ENCODE peak calls at places on chromosomes 11 and 22, in four cellular contexts. A is CD4-positive, alpha-beta memory T cell; P is testis; L is pancreas. C is an unnamed sample. For H3K36me3, the result is how much of the 10 kb centered on the place peaks cover.

GRCh38 chr11:35650467-35650866 is 12.1 kb upstream of the TRIM44 start:
- DNase-seq in A (no peak), P (no peak), L (no peak), C (no peak)

GRCh38 chr11:86116996-86117705 is 48.3 kb upstream of the PICALM start:
- DNase-seq in A (no peak), P (no peak), L (no peak), C (no peak)

GRCh38 chr22:49547751-49548239 is 279.9 kb downstream of the BRD1 start:
- DNase-seq in A (no peak), P (no peak), L (no peak), C (no peak)

GRCh38 chr22:48098936-48099245 is 1336.4 kb downstream of the TBC1D22A start:
- DNase-seq in A (no peak), P (no peak), L (no peak), C (no peak)

GRCh38 chr11:45607995-45608394 is 57.4 kb downstream of the CHST1 start:
- DNase-seq in A (no peak), P (no peak), L (no peak), C (no peak)

GRCh38 chr11:3189193-3189843 is 24.2 kb upstream of the OSBPL5 start:
- DNase-seq in A (no peak), P (no peak), L (no peak), C (peak)

GRCh38 chr22:28629420-28630184 is 50.0 kb downstream of the TTC28 start:
- DNase-seq in A (no peak), P (no peak), L (no peak), C (peak)

GRCh38 chr22:49368221-49368975 is 459.3 kb downstream of the BRD1 start:
- DNase-seq in A (no peak), P (no peak), L (no peak), C (no peak)

GRCh38 chr11:6968816-6969215 is 42.6 kb downstream of the ZNF215 start:
- DNase-seq in A (no peak), P (no peak), L (no peak), C (peak)

GRCh38 chr11:5631969-5632635 is 7.3 kb downstream of the TRIM34 start:
- DNase-seq in A (no peak), P (no peak), L (no peak), C (peak)

GRCh38 chr11:118618991-118619375 is 11.6 kb downstream of the PHLDB1 start:
- DNase-seq in A (no peak), P (peak), L (no peak), C (no peak)

GRCh38 chr11:122100222-122101080 is 15.6 kb downstream of the BLID start:
- DNase-seq in A (no peak), P (peak), L (peak), C (peak)

GRCh38 chr11:75334402-75334891 is 17.0 kb downstream of the ARRB1 start:
- DNase-seq in A (no peak), P (no peak), L (no peak), C (no peak)

GRCh38 chr11:119974051-119974450 is 163.9 kb downstream of the TRIM29 start:
- DNase-seq in A (no peak), P (no peak), L (no peak), C (no peak)

GRCh38 chr22:47629791-47630655 is 867.6 kb downstream of the TBC1D22A start:
- DNase-seq in A (no peak), P (no peak), L (no peak), C (no peak)

GRCh38 chr11:115678942-115679341 is 174.7 kb upstream of the CADM1 start:
- DNase-seq in A (no peak), P (no peak), L (no peak), C (peak)

GRCh38 chr11:127485541-127485940 is 485.0 kb upstream of the KIRREL3 start:
- DNase-seq in A (no peak), P (no peak), L (no peak), C (no peak)

GRCh38 chr11:100925935-100926334 is 203.7 kb downstream of the PGR start:
- DNase-seq in A (no peak), P (no peak), L (no peak), C (no peak)

GRCh38 chr11:111922803-111923202 is 4.1 kb downstream of the C11orf52 start:
- DNase-seq in A (no peak), P (peak), L (peak), C (no peak)

GRCh38 chr11:12930850-12931249 is 78.3 kb upstream of the RASSF10 start:
- DNase-seq in A (no peak), P (no peak), L (no peak), C (no peak)

GRCh38 chr11:78166832-78167469 is 21.5 kb downstream of the KCTD21 start:
- DNase-seq in A (no peak), P (no peak), L (no peak), C (peak)

GRCh38 chr22:17896552-17896951 is 122.3 kb upstream of the BID start:
- DNase-seq in A (no peak), P (peak), L (peak), C (peak)

GRCh38 chr11:120832609-120833221 is 191.2 kb upstream of the TBCEL start:
- DNase-seq in A (no peak), P (no peak), L (no peak), C (no peak)

GRCh38 chr11:70612459-70613141 is 214.3 kb downstream of the CTTN start:
- DNase-seq in A (no peak), P (no peak), L (no peak), C (no peak)

GRCh38 chr22:21105294-21105693 is 59.5 kb downstream of the LRRC74B start:
- DNase-seq in A (no peak), P (no peak), L (no peak), C (no peak)

GRCh38 chr11:44889266-44889665 is 61.4 kb downstream of the TP53I11 start:
- DNase-seq in A (no peak), P (no peak), L (no peak), C (no peak)

GRCh38 chr11:115961168-115962003 is 457.2 kb upstream of the CADM1 start:
- DNase-seq in A (no peak), P (peak), L (no peak), C (peak)

GRCh38 chr22:48581821-48582469 is 1245.7 kb downstream of the BRD1 start:
- DNase-seq in A (no peak), P (no peak), L (no peak), C (no peak)

GRCh38 chr11:78381867-78382266 is 35.8 kb downstream of the GAB2 start:
- DNase-seq in A (no peak), P (no peak), L (no peak), C (no peak)

GRCh38 chr11:134995746-134996145 is 583.7 kb upstream of the B3GAT1 start:
- DNase-seq in A (no peak), P (no peak), L (no peak), C (no peak)

GRCh38 chr11:66100272-66101037 is 30.4 kb downstream of the PACS1 start:
- DNase-seq in A (peak), P (peak), L (peak), C (no peak)

GRCh38 chr11:120389693-120390584 is 53.7 kb downstream of the ARHGEF12 start:
- DNase-seq in A (no peak), P (no peak), L (no peak), C (no peak)

GRCh38 chr11:113677648-113678047 is 28.5 kb downstream of the TMPRSS5 start:
- DNase-seq in A (no peak), P (no peak), L (no peak), C (no peak)

GRCh38 chr11:111426615-111427014 is 47.5 kb upstream of the POU2AF1 start:
- DNase-seq in A (no peak), P (no peak), L (no peak), C (no peak)

GRCh38 chr11:13105237-13105844 is 96.2 kb downstream of the RASSF10 start:
- DNase-seq in A (no peak), P (no peak), L (no peak), C (no peak)

GRCh38 chr11:111605681-111606080 is 3.4 kb downstream of the SIK2 start:
- DNase-seq in A (no peak), P (no peak), L (no peak), C (no peak)

DNA sequence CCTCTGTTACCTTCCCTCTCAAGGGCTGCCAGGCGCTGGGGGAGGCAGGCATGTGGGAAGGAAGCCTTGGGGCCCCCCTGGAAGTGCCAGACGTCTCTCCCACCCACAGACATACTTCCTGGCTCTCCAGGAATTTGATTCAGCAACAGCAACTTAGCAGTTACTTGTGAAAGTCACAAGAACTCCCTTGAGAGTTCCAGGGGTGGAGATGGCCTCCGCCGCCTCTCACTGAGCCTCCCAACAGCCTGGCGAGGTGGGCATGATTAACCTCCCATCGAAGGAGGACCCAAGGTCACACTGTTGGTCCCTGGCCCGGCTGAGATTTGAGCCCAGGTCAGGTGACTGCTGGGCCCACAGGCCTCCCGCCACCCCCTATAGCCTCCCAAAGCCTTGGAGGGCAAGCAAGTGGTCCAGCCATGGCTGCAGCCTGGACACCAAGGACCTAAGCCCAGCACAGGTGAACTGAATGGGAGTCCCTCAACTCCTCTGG is 14.0 kb upstream of the TSKU start:
- DNase-seq in A (no peak), P (no peak), L (no peak), C (no peak)
- H3K4me3 ChIP-seq in A (no peak), P (no peak), L (no peak), C (no peak)

DNA sequence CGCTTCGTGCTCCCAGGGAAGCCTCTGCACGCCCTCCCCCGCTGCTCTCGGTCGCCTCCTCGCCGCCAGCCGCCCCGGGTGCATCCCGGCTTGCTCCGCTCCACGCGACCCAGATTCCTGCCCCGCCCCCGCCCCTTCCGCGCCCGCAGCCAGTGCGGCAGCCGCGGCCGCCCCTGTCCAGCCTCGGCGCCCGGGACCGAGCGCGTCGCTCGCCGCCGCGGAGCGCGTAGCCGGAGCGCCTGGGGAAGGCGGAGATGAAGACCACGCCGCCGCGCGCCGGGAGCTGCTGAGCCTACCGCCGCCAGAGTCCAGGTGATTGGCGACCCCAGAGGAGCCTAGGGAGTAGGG is at the start of gene ELMOD1:
- DNase-seq in A (peak), P (peak), L (peak), C (peak)
- H3K27ac ChIP-seq in A (no peak), P (no peak), L (no peak), C (no peak)

DNA sequence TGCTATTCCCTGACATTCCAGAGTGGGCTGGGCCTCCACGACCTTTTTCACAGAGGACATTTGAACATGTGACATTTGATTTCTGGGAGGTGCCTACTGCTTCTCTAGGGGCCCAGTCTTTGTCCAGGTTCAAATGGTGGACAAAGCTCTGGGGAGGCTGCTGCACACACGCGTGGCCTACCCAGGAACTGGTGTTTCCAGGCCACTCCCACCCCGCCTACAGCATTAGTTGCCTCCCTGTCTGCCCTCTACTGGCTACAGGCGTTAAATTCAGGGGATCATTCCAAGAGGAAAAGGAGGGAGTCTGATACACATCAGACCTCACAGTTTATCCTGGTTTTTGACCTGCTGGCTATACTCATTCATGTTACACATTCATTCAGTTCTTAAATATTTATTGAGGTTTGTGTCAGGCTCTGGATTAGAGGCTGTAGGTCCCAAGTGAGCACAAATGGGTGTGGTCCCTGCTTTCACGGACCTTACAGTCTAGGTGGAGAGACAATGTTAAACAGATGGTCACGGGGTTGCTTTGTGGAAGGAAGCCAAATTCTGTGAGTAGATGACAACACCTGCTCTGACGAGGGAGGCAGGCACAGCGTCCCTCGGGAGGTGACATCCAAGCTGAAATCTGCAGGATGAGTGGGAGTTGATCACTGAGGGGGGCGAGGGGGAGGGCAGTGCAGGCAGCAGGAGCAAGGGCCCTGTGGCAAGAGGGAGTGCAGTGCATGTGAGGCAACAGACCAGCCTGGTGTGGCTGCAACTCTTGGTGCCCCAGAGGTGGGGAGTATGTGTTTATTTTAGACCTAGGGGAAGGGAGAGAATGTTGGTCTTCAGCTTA is 11.8 kb downstream of the TUB start:
- DNase-seq in A (peak), P (peak), L (peak), C (peak)
- H3K36me3 ChIP-seq in A (under half), P (under half), L (under half), C (under half)

GRCh38 chr22:19524170-19525115 is at the start of gene CLDN5:
- DNase-seq in A (no peak), P (peak), L (no peak), C (peak)
- H3K4me3 ChIP-seq in A (no peak), P (peak), L (peak), C (peak)

GRCh38 chr11:1172729-1173117 is 15.0 kb downstream of the MUC5AC start:
- DNase-seq in A (no peak), P (no peak), L (no peak), C (no peak)
- H3K27ac ChIP-seq in A (no peak), P (no peak), L (no peak), C (no peak)

DNA sequence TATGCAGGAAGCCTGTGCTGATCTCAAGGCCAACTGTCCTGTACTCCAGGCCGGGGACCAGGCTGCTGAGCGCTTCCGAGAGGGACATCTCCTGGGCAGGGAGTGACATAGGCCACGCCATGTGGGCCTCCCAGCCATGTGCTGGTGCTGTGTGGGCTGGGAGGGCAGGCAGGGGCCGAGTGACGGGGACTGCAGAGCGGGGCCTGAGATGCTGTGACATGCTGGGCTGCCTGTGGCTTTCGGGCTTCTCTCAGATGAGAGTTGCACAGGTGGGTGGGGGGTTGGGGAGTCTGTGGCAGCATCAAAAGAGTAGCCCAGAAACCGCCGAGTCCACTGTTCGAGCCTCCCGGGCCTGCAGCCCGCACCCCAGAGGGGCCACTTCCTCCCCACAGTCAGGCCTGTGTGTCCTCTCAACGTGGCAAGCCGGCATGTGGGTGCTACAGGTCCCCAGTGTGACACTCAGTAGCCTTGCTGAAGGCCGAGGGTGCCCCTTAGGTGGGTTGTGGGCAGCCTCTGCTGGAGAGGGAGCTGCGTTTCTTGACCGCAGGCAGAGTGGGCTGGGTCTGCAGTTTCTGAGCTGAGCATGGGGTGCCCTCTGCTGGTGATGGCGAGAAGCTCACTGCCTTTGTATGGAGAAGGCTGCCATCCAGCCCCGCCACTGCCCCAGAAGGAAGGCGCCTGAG is 101.2 kb downstream of the BCR start:
- DNase-seq in A (peak), P (peak), L (peak), C (peak)
- H3K36me3 ChIP-seq in A (under half), P (under half), L (under half), C (under half)

DNA sequence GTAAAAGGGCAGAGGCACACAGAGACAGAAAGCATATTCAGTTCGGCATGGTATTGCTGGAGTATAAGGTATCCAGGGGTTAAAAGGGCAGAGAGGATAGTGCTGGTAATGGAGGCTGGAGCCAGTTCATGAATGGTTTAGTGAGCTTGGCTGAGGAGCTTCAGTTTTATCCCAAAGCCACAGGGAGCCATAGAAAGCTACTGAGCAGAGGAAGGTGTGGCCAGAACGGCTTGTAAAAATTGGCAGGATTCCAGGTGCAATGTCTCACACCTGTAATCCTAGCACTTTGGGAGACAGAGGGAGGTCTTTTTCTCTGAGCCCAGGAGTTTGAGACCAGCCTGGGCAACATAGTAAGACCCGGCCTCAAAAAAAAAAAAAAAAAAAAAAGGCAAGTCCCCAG is 186.1 kb downstream of the MYO18B start:
- DNase-seq in A (no peak), P (no peak), L (no peak), C (no peak)
- H3K4me3 ChIP-seq in A (no peak), P (no peak), L (no peak), C (no peak)

GRCh38 chr11:1771700-1772099 is 8.0 kb upstream of the CTSD start:
- DNase-seq in A (no peak), P (no peak), L (no peak), C (no peak)
- H3K27ac ChIP-seq in A (no peak), P (no peak), L (no peak), C (no peak)

GRCh38 chr11:72026029-72026428 is 27.3 kb downstream of the IL18BP start:
- DNase-seq in A (no peak), P (no peak), L (no peak), C (no peak)

GRCh38 chr11:72024073-72024749 is 25.5 kb downstream of the IL18BP start:
- DNase-seq in A (no peak), P (no peak), L (no peak), C (no peak)

DNA sequence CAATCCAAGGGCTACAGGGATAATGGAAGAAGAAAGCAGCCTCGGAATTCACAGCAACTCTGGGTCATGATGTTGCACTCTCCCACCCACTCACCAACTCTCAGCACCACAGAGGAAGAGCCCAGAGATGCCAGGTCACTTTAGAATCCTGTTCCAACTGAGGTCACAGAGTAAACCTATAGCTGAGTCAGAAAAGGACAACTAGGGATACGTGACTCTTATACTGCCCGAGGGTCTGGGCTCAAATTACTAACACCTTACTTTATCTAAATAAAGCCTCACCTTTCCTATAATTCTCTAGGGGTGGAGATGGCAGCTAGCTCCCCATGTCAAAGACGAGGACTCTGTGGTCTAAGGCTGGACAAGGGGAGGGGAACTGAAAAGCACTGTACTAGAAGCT is 24.6 kb downstream of the IL18BP start:
- DNase-seq in A (no peak), P (no peak), L (no peak), C (no peak)
- H3K36me3 ChIP-seq in A (half or more), P (under half), L (half or more), C (half or more)

GRCh38 chr22:22759889-22760546 is 115.6 kb downstream of the GGTLC2 start:
- DNase-seq in A (no peak), P (no peak), L (no peak), C (no peak)
- H3K4me3 ChIP-seq in A (no peak), P (no peak), L (no peak), C (no peak)

C was measured in cardiac muscle cell.